ENCODE peak calls at places on chromosomes 13 and 19, in ten cellular contexts. One of them, this sample, is unnamed.

GRCh38 chr19:45601115-45601514 is 897 bp downstream of the GPR4 start:
- DNase-seq in retinal pigment epithelial cell: no peak
- DNase-seq in activated CD8-positive, alpha-beta T cell treated with anti-CD3 and anti-CD28 coated beads for 36 hours: no peak
- DNase-seq in CD8-positive, alpha-beta T cell: no peak
- DNase-seq in progenitor cell of endocrine pancreas: no peak
- DNase-seq in left ventricle myocardium inferior: no peak
- DNase-seq in astrocyte of the spinal cord: no peak
- DNase-seq in cardiac fibroblast: no peak
- DNase-seq in cardiac muscle cell: no peak
- DNase-seq in heart left ventricle: peak; percentile 51
- DNase-seq in this sample: no peak

GRCh38 chr13:64071352-64071751 is 2655.7 kb upstream of the PCDH20 start:
- DNase-seq in CD8-positive, alpha-beta T cell: no peak
- DNase-seq in progenitor cell of endocrine pancreas: no peak
- DNase-seq in astrocyte of the spinal cord: no peak
- DNase-seq in activated CD8-positive, alpha-beta T cell treated with anti-CD3 and anti-CD28 coated beads for 36 hours: no peak
- DNase-seq in left ventricle myocardium inferior: no peak
- DNase-seq in cardiac muscle cell: no peak
- DNase-seq in heart left ventricle: no peak
- DNase-seq in cardiac fibroblast: no peak
- DNase-seq in retinal pigment epithelial cell: no peak
- DNase-seq in this sample: no peak

GRCh38 chr19:3586124-3586626 is 897 bp downstream of the GIPC3 start:
- DNase-seq in progenitor cell of endocrine pancreas: no peak
- DNase-seq in cardiac fibroblast: no peak
- DNase-seq in activated CD8-positive, alpha-beta T cell treated with anti-CD3 and anti-CD28 coated beads for 36 hours: peak; percentile 60
- DNase-seq in astrocyte of the spinal cord: no peak
- DNase-seq in CD8-positive, alpha-beta T cell: no peak
- DNase-seq in left ventricle myocardium inferior: no peak
- DNase-seq in retinal pigment epithelial cell: no peak
- DNase-seq in cardiac muscle cell: peak; percentile 42
- DNase-seq in heart left ventricle: no peak
- DNase-seq in this sample: peak; percentile 33

GRCh38 chr13:100646030-100646673 is 28.4 kb downstream of the TMTC4 start:
- DNase-seq in retinal pigment epithelial cell: no peak
- DNase-seq in left ventricle myocardium inferior: no peak
- DNase-seq in CD8-positive, alpha-beta T cell: no peak
- DNase-seq in astrocyte of the spinal cord: peak; percentile 44
- DNase-seq in activated CD8-positive, alpha-beta T cell treated with anti-CD3 and anti-CD28 coated beads for 36 hours: peak; percentile 6
- DNase-seq in heart left ventricle: no peak
- DNase-seq in progenitor cell of endocrine pancreas: peak; percentile 13
- DNase-seq in cardiac fibroblast: peak; percentile 49
- DNase-seq in cardiac muscle cell: peak; percentile 27
- DNase-seq in this sample: no peak

GRCh38 chr13:99056381-99057014 is 78.6 kb upstream of the DOCK9 start:
- DNase-seq in heart left ventricle: no peak
- DNase-seq in progenitor cell of endocrine pancreas: no peak
- DNase-seq in retinal pigment epithelial cell: no peak
- DNase-seq in astrocyte of the spinal cord: no peak
- DNase-seq in left ventricle myocardium inferior: no peak
- DNase-seq in cardiac fibroblast: peak; percentile 63
- DNase-seq in activated CD8-positive, alpha-beta T cell treated with anti-CD3 and anti-CD28 coated beads for 36 hours: no peak
- DNase-seq in CD8-positive, alpha-beta T cell: no peak
- DNase-seq in cardiac muscle cell: no peak
- DNase-seq in this sample: no peak

GRCh38 chr13:35720690-35721554 is 244.4 kb upstream of the MAB21L1 start:
- DNase-seq in cardiac fibroblast: peak; percentile 57
- DNase-seq in left ventricle myocardium inferior: no peak
- DNase-seq in retinal pigment epithelial cell: no peak
- DNase-seq in progenitor cell of endocrine pancreas: peak; percentile 81
- DNase-seq in activated CD8-positive, alpha-beta T cell treated with anti-CD3 and anti-CD28 coated beads for 36 hours: peak; percentile 61
- DNase-seq in astrocyte of the spinal cord: peak; percentile 51
- DNase-seq in heart left ventricle: peak; percentile 46
- DNase-seq in cardiac muscle cell: peak; percentile 80
- DNase-seq in CD8-positive, alpha-beta T cell: no peak
- DNase-seq in this sample: peak; percentile 46

GRCh38 chr13:49448753-49449152 is 4.7 kb downstream of the SETDB2 start:
- DNase-seq in CD8-positive, alpha-beta T cell: no peak
- DNase-seq in heart left ventricle: no peak
- DNase-seq in retinal pigment epithelial cell: no peak
- DNase-seq in cardiac fibroblast: no peak
- DNase-seq in cardiac muscle cell: no peak
- DNase-seq in astrocyte of the spinal cord: no peak
- DNase-seq in progenitor cell of endocrine pancreas: no peak
- DNase-seq in left ventricle myocardium inferior: no peak
- DNase-seq in activated CD8-positive, alpha-beta T cell treated with anti-CD3 and anti-CD28 coated beads for 36 hours: no peak
- DNase-seq in this sample: no peak

GRCh38 chr19:5978606-5979552 is 939 bp upstream of the RANBP3 start:
- DNase-seq in retinal pigment epithelial cell: no peak
- DNase-seq in progenitor cell of endocrine pancreas: no peak
- DNase-seq in astrocyte of the spinal cord: no peak
- DNase-seq in CD8-positive, alpha-beta T cell: no peak
- DNase-seq in heart left ventricle: no peak
- DNase-seq in cardiac muscle cell: no peak
- DNase-seq in left ventricle myocardium inferior: no peak
- DNase-seq in activated CD8-positive, alpha-beta T cell treated with anti-CD3 and anti-CD28 coated beads for 36 hours: peak; percentile 38
- DNase-seq in cardiac fibroblast: no peak
- DNase-seq in this sample: peak; percentile 34

GRCh38 chr13:49812806-49813205 is 20.3 kb upstream of the KPNA3 start:
- DNase-seq in cardiac muscle cell: no peak
- DNase-seq in retinal pigment epithelial cell: no peak
- DNase-seq in left ventricle myocardium inferior: no peak
- DNase-seq in heart left ventricle: no peak
- DNase-seq in progenitor cell of endocrine pancreas: no peak
- DNase-seq in astrocyte of the spinal cord: no peak
- DNase-seq in activated CD8-positive, alpha-beta T cell treated with anti-CD3 and anti-CD28 coated beads for 36 hours: no peak
- DNase-seq in CD8-positive, alpha-beta T cell: no peak
- DNase-seq in cardiac fibroblast: no peak
- DNase-seq in this sample: no peak

DNA sequence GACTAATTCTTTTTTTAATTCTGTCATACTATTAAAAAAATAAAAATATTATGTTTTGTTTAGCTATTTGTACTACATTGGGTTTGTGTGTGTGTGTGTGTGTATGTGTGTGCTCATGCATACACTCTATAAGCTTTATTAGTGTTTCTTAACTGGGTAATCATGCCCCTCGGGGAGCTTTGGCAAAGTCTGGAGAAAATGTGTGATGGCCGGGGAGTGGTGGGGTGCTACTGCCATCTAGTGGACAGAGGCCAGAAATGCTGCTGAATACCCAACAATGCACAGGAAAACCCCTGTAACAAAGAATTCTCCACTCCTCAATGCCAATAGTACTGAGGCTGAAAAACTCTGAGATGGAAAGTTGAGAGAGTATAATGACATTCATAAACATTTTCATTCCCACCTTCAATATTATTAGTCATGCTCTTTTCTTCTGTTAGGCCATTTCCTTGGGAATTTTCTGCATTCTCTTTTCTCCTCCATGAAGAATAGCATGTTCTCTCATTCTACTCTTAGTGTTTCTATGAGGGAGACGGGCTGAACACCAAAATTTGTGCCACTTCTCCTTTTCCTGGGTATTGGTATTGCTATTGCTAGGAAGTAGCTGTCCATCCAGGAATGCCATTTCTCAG is 157.3 kb downstream of the DNAJC3 start:
- DNase-seq in cardiac muscle cell: peak; percentile 70
- DNase-seq in activated CD8-positive, alpha-beta T cell treated with anti-CD3 and anti-CD28 coated beads for 36 hours: peak; percentile 69
- DNase-seq in CD8-positive, alpha-beta T cell: peak; percentile 33
- DNase-seq in progenitor cell of endocrine pancreas: peak; percentile 51
- DNase-seq in retinal pigment epithelial cell: no peak
- DNase-seq in left ventricle myocardium inferior: peak; percentile 33
- DNase-seq in cardiac fibroblast: peak; percentile 73
- DNase-seq in astrocyte of the spinal cord: peak; percentile 66
- DNase-seq in heart left ventricle: peak; percentile 42
- DNase-seq in this sample: peak; percentile 61
- TF ChIP-seq CTCF in cardiac muscle cell: peak; percentile 90
- TF ChIP-seq CTCF in activated CD8-positive, alpha-beta T cell treated with anti-CD3 and anti-CD28 coated beads for 36 hours: peak; percentile 91
- TF ChIP-seq CTCF in CD8-positive, alpha-beta T cell: peak; percentile 96
- TF ChIP-seq CTCF in progenitor cell of endocrine pancreas: peak; percentile 95
- TF ChIP-seq CTCF in retinal pigment epithelial cell: peak; percentile 92
- TF ChIP-seq CTCF in left ventricle myocardium inferior: peak; percentile 93
- TF ChIP-seq CTCF in cardiac fibroblast: peak; percentile 88
- TF ChIP-seq CTCF in astrocyte of the spinal cord: peak; percentile 88
- TF ChIP-seq CTCF in heart left ventricle: peak; percentile 97
- TF ChIP-seq CTCF in this sample: peak; percentile 94

DNA sequence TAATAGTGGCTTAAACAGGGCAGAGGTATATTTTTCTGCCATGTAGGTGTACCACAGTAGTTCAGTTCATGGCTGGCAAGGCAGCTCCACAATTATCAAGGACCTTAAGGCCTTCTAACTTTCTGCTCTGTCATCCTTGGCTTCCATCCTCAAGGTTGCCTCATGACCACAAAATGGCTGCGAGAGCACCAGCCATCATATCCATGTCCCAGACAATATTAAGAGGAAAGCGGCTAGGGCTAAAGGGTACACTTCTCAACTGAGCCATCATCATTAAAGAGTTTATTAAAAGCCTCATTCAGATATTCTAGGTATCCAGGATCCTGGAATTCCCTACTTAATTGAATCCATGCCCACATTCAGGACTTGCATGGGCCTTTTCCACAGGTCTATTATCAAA is 62.7 kb upstream of the MRI1 start:
- DNase-seq in heart left ventricle: no peak
- DNase-seq in progenitor cell of endocrine pancreas: no peak
- DNase-seq in cardiac fibroblast: no peak
- DNase-seq in CD8-positive, alpha-beta T cell: no peak
- DNase-seq in activated CD8-positive, alpha-beta T cell treated with anti-CD3 and anti-CD28 coated beads for 36 hours: no peak
- DNase-seq in retinal pigment epithelial cell: no peak
- DNase-seq in cardiac muscle cell: no peak
- DNase-seq in astrocyte of the spinal cord: no peak
- DNase-seq in left ventricle myocardium inferior: no peak
- DNase-seq in this sample: no peak
- TF ChIP-seq CTCF in heart left ventricle: no peak
- TF ChIP-seq CTCF in progenitor cell of endocrine pancreas: no peak
- TF ChIP-seq CTCF in cardiac fibroblast: no peak
- TF ChIP-seq CTCF in CD8-positive, alpha-beta T cell: no peak
- TF ChIP-seq CTCF in activated CD8-positive, alpha-beta T cell treated with anti-CD3 and anti-CD28 coated beads for 36 hours: no peak
- TF ChIP-seq CTCF in retinal pigment epithelial cell: no peak
- TF ChIP-seq CTCF in cardiac muscle cell: no peak
- TF ChIP-seq CTCF in astrocyte of the spinal cord: no peak
- TF ChIP-seq CTCF in left ventricle myocardium inferior: no peak
- TF ChIP-seq CTCF in this sample: no peak

DNA sequence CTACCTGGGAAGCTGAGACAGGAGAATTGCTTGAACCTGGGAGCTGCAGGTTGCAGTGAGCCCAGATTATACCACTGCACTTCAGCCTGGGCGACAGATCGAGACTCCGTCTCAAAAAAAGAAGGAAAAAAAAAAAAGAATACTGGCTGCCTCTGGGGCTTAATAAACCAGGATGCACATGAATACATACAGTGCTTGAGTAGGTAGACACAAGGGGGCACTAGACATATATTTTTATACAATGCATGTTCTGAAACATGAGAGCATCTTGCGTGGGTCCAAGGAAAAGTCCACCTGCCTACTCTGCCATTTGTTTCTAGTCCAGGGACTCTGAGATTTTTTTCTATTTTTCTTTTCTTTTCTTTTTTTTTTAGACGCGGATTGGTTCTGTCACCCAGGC is 31.2 kb downstream of the KEAP1 start:
- DNase-seq in heart left ventricle: no peak
- DNase-seq in astrocyte of the spinal cord: peak; percentile 43
- DNase-seq in activated CD8-positive, alpha-beta T cell treated with anti-CD3 and anti-CD28 coated beads for 36 hours: peak; percentile 19
- DNase-seq in progenitor cell of endocrine pancreas: no peak
- DNase-seq in cardiac fibroblast: peak; percentile 65
- DNase-seq in left ventricle myocardium inferior: no peak
- DNase-seq in retinal pigment epithelial cell: no peak
- DNase-seq in cardiac muscle cell: peak; percentile 29
- DNase-seq in CD8-positive, alpha-beta T cell: no peak
- DNase-seq in this sample: peak; percentile 23
- TF ChIP-seq CTCF in heart left ventricle: peak; percentile 20
- TF ChIP-seq CTCF in astrocyte of the spinal cord: peak; percentile 56
- TF ChIP-seq CTCF in activated CD8-positive, alpha-beta T cell treated with anti-CD3 and anti-CD28 coated beads for 36 hours: peak; percentile 64
- TF ChIP-seq CTCF in progenitor cell of endocrine pancreas: peak; percentile 40
- TF ChIP-seq CTCF in cardiac fibroblast: peak; percentile 49
- TF ChIP-seq CTCF in left ventricle myocardium inferior: peak; percentile 35
- TF ChIP-seq CTCF in retinal pigment epithelial cell: peak; percentile 55
- TF ChIP-seq CTCF in cardiac muscle cell: peak; percentile 48
- TF ChIP-seq CTCF in CD8-positive, alpha-beta T cell: peak; percentile 29
- TF ChIP-seq CTCF in this sample: peak; percentile 67

GRCh38 chr19:8505680-8506401 is 3.4 kb upstream of the PRAM1 start:
- DNase-seq in CD8-positive, alpha-beta T cell: no peak
- DNase-seq in progenitor cell of endocrine pancreas: peak; percentile 93
- DNase-seq in cardiac muscle cell: peak; percentile 88
- DNase-seq in heart left ventricle: peak; percentile 79
- DNase-seq in cardiac fibroblast: peak; percentile 69
- DNase-seq in astrocyte of the spinal cord: peak; percentile 63
- DNase-seq in retinal pigment epithelial cell: no peak
- DNase-seq in left ventricle myocardium inferior: peak; percentile 85
- DNase-seq in activated CD8-positive, alpha-beta T cell treated with anti-CD3 and anti-CD28 coated beads for 36 hours: peak; percentile 75
- DNase-seq in this sample: peak; percentile 65

GRCh38 chr19:8510589-8511115 is 3.3 kb downstream of the ZNF414 start:
- DNase-seq in cardiac fibroblast: no peak
- DNase-seq in CD8-positive, alpha-beta T cell: no peak
- DNase-seq in heart left ventricle: no peak
- DNase-seq in progenitor cell of endocrine pancreas: no peak
- DNase-seq in retinal pigment epithelial cell: no peak
- DNase-seq in cardiac muscle cell: no peak
- DNase-seq in astrocyte of the spinal cord: no peak
- DNase-seq in activated CD8-positive, alpha-beta T cell treated with anti-CD3 and anti-CD28 coated beads for 36 hours: no peak
- DNase-seq in left ventricle myocardium inferior: no peak
- DNase-seq in this sample: no peak

GRCh38 chr19:8503506-8503905 is 1.1 kb upstream of the PRAM1 start:
- DNase-seq in cardiac fibroblast: no peak
- DNase-seq in retinal pigment epithelial cell: no peak
- DNase-seq in CD8-positive, alpha-beta T cell: no peak
- DNase-seq in progenitor cell of endocrine pancreas: no peak
- DNase-seq in cardiac muscle cell: no peak
- DNase-seq in left ventricle myocardium inferior: no peak
- DNase-seq in heart left ventricle: no peak
- DNase-seq in astrocyte of the spinal cord: no peak
- DNase-seq in activated CD8-positive, alpha-beta T cell treated with anti-CD3 and anti-CD28 coated beads for 36 hours: no peak
- DNase-seq in this sample: no peak

GRCh38 chr19:8504171-8504570 is 1.7 kb upstream of the PRAM1 start:
- DNase-seq in progenitor cell of endocrine pancreas: no peak
- DNase-seq in astrocyte of the spinal cord: no peak
- DNase-seq in activated CD8-positive, alpha-beta T cell treated with anti-CD3 and anti-CD28 coated beads for 36 hours: no peak
- DNase-seq in left ventricle myocardium inferior: no peak
- DNase-seq in CD8-positive, alpha-beta T cell: no peak
- DNase-seq in cardiac muscle cell: no peak
- DNase-seq in cardiac fibroblast: no peak
- DNase-seq in heart left ventricle: no peak
- DNase-seq in retinal pigment epithelial cell: no peak
- DNase-seq in this sample: no peak

DNA sequence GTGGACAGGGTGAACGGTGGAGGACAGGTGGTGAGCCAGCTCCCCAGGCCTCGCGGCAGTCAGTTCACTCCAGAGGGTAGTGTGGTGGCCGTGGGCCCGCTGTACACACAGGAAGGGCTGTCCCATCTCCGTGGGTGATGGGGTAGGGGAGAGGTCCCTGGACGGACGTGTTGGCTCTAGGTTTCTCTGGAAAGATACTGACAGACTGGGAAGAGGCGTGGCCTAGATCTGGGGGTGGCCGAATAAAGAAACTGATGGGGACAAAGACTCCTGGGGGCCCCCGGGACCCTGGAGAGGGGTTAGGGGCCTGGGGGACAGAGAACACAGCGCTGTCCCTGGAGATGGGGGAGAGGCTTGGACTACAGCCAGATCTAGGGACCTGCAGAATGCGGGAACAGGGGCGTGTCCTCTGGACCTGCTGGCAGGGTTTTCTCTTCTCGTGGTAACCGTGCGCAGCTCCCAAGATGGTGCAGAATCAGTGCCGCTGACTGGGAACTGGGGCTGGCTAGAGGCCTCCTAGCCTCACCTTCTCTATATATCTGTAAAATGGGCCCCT is 4.0 kb upstream of the PRAM1 start:
- DNase-seq in astrocyte of the spinal cord: no peak
- DNase-seq in progenitor cell of endocrine pancreas: no peak
- DNase-seq in retinal pigment epithelial cell: no peak
- DNase-seq in cardiac muscle cell: no peak
- DNase-seq in activated CD8-positive, alpha-beta T cell treated with anti-CD3 and anti-CD28 coated beads for 36 hours: no peak
- DNase-seq in cardiac fibroblast: no peak
- DNase-seq in CD8-positive, alpha-beta T cell: no peak
- DNase-seq in heart left ventricle: no peak
- DNase-seq in left ventricle myocardium inferior: no peak
- DNase-seq in this sample: no peak
- TF ChIP-seq CTCF in astrocyte of the spinal cord: no peak
- TF ChIP-seq CTCF in progenitor cell of endocrine pancreas: no peak
- TF ChIP-seq CTCF in retinal pigment epithelial cell: no peak
- TF ChIP-seq CTCF in cardiac muscle cell: no peak
- TF ChIP-seq CTCF in activated CD8-positive, alpha-beta T cell treated with anti-CD3 and anti-CD28 coated beads for 36 hours: peak; percentile 10
- TF ChIP-seq CTCF in cardiac fibroblast: no peak
- TF ChIP-seq CTCF in CD8-positive, alpha-beta T cell: no peak
- TF ChIP-seq CTCF in heart left ventricle: no peak
- TF ChIP-seq CTCF in left ventricle myocardium inferior: peak; percentile 41
- TF ChIP-seq CTCF in this sample: no peak